ENCODE peak calls at places on chromosome 12, in eight cellular contexts. One of them, this sample, is unnamed.
A peak's percentile ranks its signal among the peaks of the same experiment; 100 is the strongest.

GRCh38 chr12:124747426-124748161 is 116.1 kb downstream of the SCARB1 start:
- DNase-seq in endothelial cell of umbilical vein: peak; percentile 25
- DNase-seq in left ventricle myocardium inferior: no peak
- DNase-seq in transverse colon: peak; percentile 42
- DNase-seq in Calu3: peak; percentile 76
- DNase-seq in cardiac fibroblast: peak; percentile 67
- DNase-seq in bronchial epithelial cell: peak; percentile 95
- DNase-seq in adrenal gland: no peak
- DNase-seq in this sample: peak; percentile 97

GRCh38 chr12:75781532-75782046 is 250.0 kb downstream of the PHLDA1 start:
- DNase-seq in left ventricle myocardium inferior: no peak
- DNase-seq in bronchial epithelial cell: peak; percentile 99
- DNase-seq in transverse colon: no peak
- DNase-seq in adrenal gland: no peak
- DNase-seq in endothelial cell of umbilical vein: peak; percentile 94
- DNase-seq in cardiac fibroblast: peak; percentile 96
- DNase-seq in Calu3: peak; percentile 26
- DNase-seq in this sample: peak; percentile 30

GRCh38 chr12:91179315-91179714 is 3.3 kb downstream of the DCN start:
- DNase-seq in left ventricle myocardium inferior: no peak
- DNase-seq in adrenal gland: no peak
- DNase-seq in endothelial cell of umbilical vein: no peak
- DNase-seq in bronchial epithelial cell: peak; percentile 32
- DNase-seq in cardiac fibroblast: peak; percentile 67
- DNase-seq in Calu3: no peak
- DNase-seq in transverse colon: no peak
- DNase-seq in this sample: peak; percentile 61

GRCh38 chr12:102618197-102618897 is 138.0 kb upstream of the IGF1 start:
- DNase-seq in adrenal gland: no peak
- DNase-seq in bronchial epithelial cell: no peak
- DNase-seq in Calu3: no peak
- DNase-seq in cardiac fibroblast: no peak
- DNase-seq in left ventricle myocardium inferior: no peak
- DNase-seq in transverse colon: no peak
- DNase-seq in endothelial cell of umbilical vein: no peak
- DNase-seq in this sample: no peak

GRCh38 chr12:76032043-76032981 is 736 bp upstream of the PHLDA1 start:
- DNase-seq in bronchial epithelial cell: peak; percentile 57
- DNase-seq in Calu3: peak; percentile 40
- DNase-seq in transverse colon: peak; percentile 30
- DNase-seq in cardiac fibroblast: peak; percentile 74
- DNase-seq in left ventricle myocardium inferior: peak; percentile 46
- DNase-seq in adrenal gland: peak; percentile 83
- DNase-seq in endothelial cell of umbilical vein: peak; percentile 74
- DNase-seq in this sample: peak; percentile 64

GRCh38 chr12:89383235-89384049 is 31.1 kb upstream of the DUSP6 start:
- DNase-seq in adrenal gland: no peak
- DNase-seq in Calu3: no peak
- DNase-seq in cardiac fibroblast: no peak
- DNase-seq in left ventricle myocardium inferior: no peak
- DNase-seq in endothelial cell of umbilical vein: peak; percentile 40
- DNase-seq in transverse colon: peak; percentile 23
- DNase-seq in bronchial epithelial cell: no peak
- DNase-seq in this sample: no peak

GRCh38 chr12:34297126-34297789 is 275.0 kb downstream of the ALG10 start:
- DNase-seq in adrenal gland: no peak
- DNase-seq in endothelial cell of umbilical vein: no peak
- DNase-seq in cardiac fibroblast: no peak
- DNase-seq in left ventricle myocardium inferior: no peak
- DNase-seq in transverse colon: no peak
- DNase-seq in bronchial epithelial cell: no peak
- DNase-seq in Calu3: no peak
- DNase-seq in this sample: no peak

GRCh38 chr12:113142173-113142885 is 6.8 kb upstream of the RASAL1 start:
- DNase-seq in transverse colon: peak; percentile 77
- DNase-seq in Calu3: peak; percentile 97
- DNase-seq in endothelial cell of umbilical vein: no peak
- DNase-seq in bronchial epithelial cell: no peak
- DNase-seq in cardiac fibroblast: no peak
- DNase-seq in adrenal gland: peak; percentile 78
- DNase-seq in left ventricle myocardium inferior: peak; percentile 44
- DNase-seq in this sample: no peak

GRCh38 chr12:89645434-89645833 is 63.2 kb downstream of the ATP2B1 start:
- DNase-seq in endothelial cell of umbilical vein: no peak
- DNase-seq in transverse colon: no peak
- DNase-seq in adrenal gland: no peak
- DNase-seq in cardiac fibroblast: no peak
- DNase-seq in left ventricle myocardium inferior: no peak
- DNase-seq in Calu3: no peak
- DNase-seq in bronchial epithelial cell: no peak
- DNase-seq in this sample: no peak

GRCh38 chr12:84046869-84047268 is 865.7 kb downstream of the SLC6A15 start:
- DNase-seq in Calu3: no peak
- DNase-seq in endothelial cell of umbilical vein: no peak
- DNase-seq in transverse colon: no peak
- DNase-seq in adrenal gland: no peak
- DNase-seq in left ventricle myocardium inferior: no peak
- DNase-seq in cardiac fibroblast: no peak
- DNase-seq in bronchial epithelial cell: no peak
- DNase-seq in this sample: no peak

DNA sequence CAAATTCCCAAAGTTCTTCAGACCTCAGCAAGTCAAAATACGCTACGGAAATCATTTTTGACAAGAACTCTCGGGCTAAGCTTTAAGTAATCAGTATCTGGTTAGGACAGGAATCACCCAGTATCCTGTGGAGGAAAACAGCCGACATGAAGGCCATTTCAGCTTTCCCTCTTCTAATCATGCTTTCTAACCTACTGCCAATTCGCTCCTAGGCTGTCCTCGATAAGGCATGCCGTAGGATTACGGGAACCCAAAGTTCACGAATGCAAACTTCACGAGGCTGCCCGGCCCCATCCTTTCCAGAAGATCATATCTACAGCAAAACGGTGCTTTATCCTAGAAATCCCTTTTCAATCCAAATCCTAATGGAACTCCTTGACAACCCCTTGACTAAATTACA is 81.9 kb upstream of the PTPRB start:
- DNase-seq in endothelial cell of umbilical vein: peak; percentile 78
- DNase-seq in left ventricle myocardium inferior: no peak
- DNase-seq in Calu3: no peak
- DNase-seq in adrenal gland: no peak
- DNase-seq in cardiac fibroblast: no peak
- DNase-seq in bronchial epithelial cell: no peak
- DNase-seq in transverse colon: no peak
- DNase-seq in this sample: no peak
- TF ChIP-seq CTCF in endothelial cell of umbilical vein: no peak
- TF ChIP-seq CTCF in left ventricle myocardium inferior: no peak
- TF ChIP-seq CTCF in Calu3: no peak
- TF ChIP-seq CTCF in adrenal gland: no peak
- TF ChIP-seq CTCF in cardiac fibroblast: no peak
- TF ChIP-seq CTCF in bronchial epithelial cell: no peak
- TF ChIP-seq CTCF in transverse colon: no peak
- TF ChIP-seq CTCF in this sample: no peak

DNA sequence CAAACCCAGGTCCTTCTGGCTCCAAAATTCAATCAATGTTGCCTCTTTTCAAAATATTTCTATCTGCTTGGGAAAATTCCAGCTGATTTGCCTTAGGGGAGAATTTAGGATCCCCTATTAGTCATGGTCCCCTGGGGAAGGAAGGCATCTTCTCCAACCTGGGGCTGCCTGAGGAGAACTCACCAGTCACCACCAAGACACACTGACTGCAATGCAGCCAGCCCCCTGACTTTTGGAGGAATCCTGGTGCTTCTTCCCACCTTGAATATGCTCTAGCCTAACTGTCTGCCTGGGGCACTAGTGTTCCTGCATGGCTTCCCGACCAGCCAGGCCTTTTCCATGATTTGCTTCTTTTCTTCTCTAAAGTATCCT is 71.8 kb upstream of the BCL2L14 start:
- DNase-seq in bronchial epithelial cell: no peak
- DNase-seq in Calu3: no peak
- DNase-seq in endothelial cell of umbilical vein: no peak
- DNase-seq in left ventricle myocardium inferior: no peak
- DNase-seq in adrenal gland: peak; percentile 14
- DNase-seq in transverse colon: no peak
- DNase-seq in cardiac fibroblast: no peak
- DNase-seq in this sample: no peak
- TF ChIP-seq CTCF in bronchial epithelial cell: no peak
- TF ChIP-seq CTCF in Calu3: no peak
- TF ChIP-seq CTCF in endothelial cell of umbilical vein: no peak
- TF ChIP-seq CTCF in left ventricle myocardium inferior: no peak
- TF ChIP-seq CTCF in adrenal gland: no peak
- TF ChIP-seq CTCF in transverse colon: no peak
- TF ChIP-seq CTCF in cardiac fibroblast: no peak
- TF ChIP-seq CTCF in this sample: no peak

GRCh38 chr12:127480775-127481314 is 786.1 kb upstream of the TMEM132C start:
- DNase-seq in bronchial epithelial cell: no peak
- DNase-seq in left ventricle myocardium inferior: no peak
- DNase-seq in endothelial cell of umbilical vein: no peak
- DNase-seq in Calu3: peak; percentile 28
- DNase-seq in adrenal gland: no peak
- DNase-seq in transverse colon: no peak
- DNase-seq in cardiac fibroblast: no peak
- DNase-seq in this sample: no peak

GRCh38 chr12:127489055-127489454 is 777.9 kb upstream of the TMEM132C start:
- DNase-seq in transverse colon: peak; percentile 30
- DNase-seq in cardiac fibroblast: no peak
- DNase-seq in bronchial epithelial cell: no peak
- DNase-seq in endothelial cell of umbilical vein: no peak
- DNase-seq in adrenal gland: no peak
- DNase-seq in Calu3: peak; percentile 49
- DNase-seq in left ventricle myocardium inferior: no peak
- DNase-seq in this sample: no peak

GRCh38 chr12:127482950-127483349 is 784.0 kb upstream of the TMEM132C start:
- DNase-seq in bronchial epithelial cell: no peak
- DNase-seq in Calu3: no peak
- DNase-seq in cardiac fibroblast: no peak
- DNase-seq in left ventricle myocardium inferior: no peak
- DNase-seq in transverse colon: no peak
- DNase-seq in endothelial cell of umbilical vein: no peak
- DNase-seq in adrenal gland: no peak
- DNase-seq in this sample: no peak

GRCh38 chr12:127487031-127487430 is 779.9 kb upstream of the TMEM132C start:
- DNase-seq in Calu3: no peak
- DNase-seq in endothelial cell of umbilical vein: no peak
- DNase-seq in adrenal gland: no peak
- DNase-seq in left ventricle myocardium inferior: no peak
- DNase-seq in transverse colon: no peak
- DNase-seq in bronchial epithelial cell: no peak
- DNase-seq in cardiac fibroblast: no peak
- DNase-seq in this sample: no peak

GRCh38 chr12:127485528-127485927 is 781.4 kb upstream of the TMEM132C start:
- DNase-seq in Calu3: peak; percentile 67
- DNase-seq in adrenal gland: no peak
- DNase-seq in endothelial cell of umbilical vein: no peak
- DNase-seq in left ventricle myocardium inferior: no peak
- DNase-seq in bronchial epithelial cell: peak; percentile 32
- DNase-seq in transverse colon: peak; percentile 13
- DNase-seq in cardiac fibroblast: no peak
- DNase-seq in this sample: peak; percentile 88
- TF ChIP-seq CTCF in Calu3: no peak
- TF ChIP-seq CTCF in adrenal gland: no peak
- TF ChIP-seq CTCF in endothelial cell of umbilical vein: no peak
- TF ChIP-seq CTCF in left ventricle myocardium inferior: no peak
- TF ChIP-seq CTCF in bronchial epithelial cell: no peak
- TF ChIP-seq CTCF in transverse colon: no peak
- TF ChIP-seq CTCF in cardiac fibroblast: peak; percentile 40
- TF ChIP-seq CTCF in this sample: peak; percentile 31

GRCh38 chr12:51482808-51483532 is 58.3 kb downstream of the SLC4A8 start:
- DNase-seq in Calu3: no peak
- DNase-seq in cardiac fibroblast: no peak
- DNase-seq in adrenal gland: no peak
- DNase-seq in left ventricle myocardium inferior: no peak
- DNase-seq in transverse colon: no peak
- DNase-seq in endothelial cell of umbilical vein: peak; percentile 39
- DNase-seq in bronchial epithelial cell: no peak
- DNase-seq in this sample: no peak
- TF ChIP-seq CTCF in Calu3: no peak
- TF ChIP-seq CTCF in cardiac fibroblast: no peak
- TF ChIP-seq CTCF in adrenal gland: no peak
- TF ChIP-seq CTCF in left ventricle myocardium inferior: no peak
- TF ChIP-seq CTCF in transverse colon: no peak
- TF ChIP-seq CTCF in endothelial cell of umbilical vein: no peak
- TF ChIP-seq CTCF in bronchial epithelial cell: no peak
- TF ChIP-seq CTCF in this sample: no peak

GRCh38 chr12:118271199-118271598 is 101.5 kb downstream of the TAOK3 start:
- DNase-seq in left ventricle myocardium inferior: no peak
- DNase-seq in Calu3: no peak
- DNase-seq in endothelial cell of umbilical vein: no peak
- DNase-seq in adrenal gland: no peak
- DNase-seq in bronchial epithelial cell: peak; percentile 35
- DNase-seq in cardiac fibroblast: no peak
- DNase-seq in transverse colon: no peak
- DNase-seq in this sample: no peak
- TF ChIP-seq CTCF in left ventricle myocardium inferior: no peak
- TF ChIP-seq CTCF in Calu3: no peak
- TF ChIP-seq CTCF in endothelial cell of umbilical vein: no peak
- TF ChIP-seq CTCF in adrenal gland: no peak
- TF ChIP-seq CTCF in bronchial epithelial cell: no peak
- TF ChIP-seq CTCF in cardiac fibroblast: no peak
- TF ChIP-seq CTCF in transverse colon: no peak
- TF ChIP-seq CTCF in this sample: no peak

DNA sequence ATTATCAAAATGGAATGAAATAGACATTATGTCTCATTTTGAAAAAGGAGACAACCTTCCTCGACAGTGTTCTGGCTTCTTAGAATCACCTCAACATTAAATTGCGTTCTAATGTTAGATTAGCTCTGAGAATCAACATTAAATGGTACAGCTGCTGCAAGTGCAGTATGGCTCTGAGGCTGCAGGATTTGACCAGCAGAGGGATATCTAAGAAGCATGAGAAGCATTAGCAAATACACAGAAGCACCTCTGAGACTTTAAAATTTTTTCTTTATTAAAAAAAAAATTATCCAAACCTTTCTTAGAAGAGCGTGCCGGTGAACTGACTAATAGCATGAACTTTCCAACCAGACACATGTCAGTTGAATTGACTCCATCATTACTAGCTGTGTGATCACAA is 253.4 kb upstream of the LRIG3 start:
- DNase-seq in left ventricle myocardium inferior: no peak
- DNase-seq in adrenal gland: no peak
- DNase-seq in bronchial epithelial cell: no peak
- DNase-seq in transverse colon: no peak
- DNase-seq in cardiac fibroblast: no peak
- DNase-seq in Calu3: no peak
- DNase-seq in endothelial cell of umbilical vein: no peak
- DNase-seq in this sample: no peak
- TF ChIP-seq CTCF in left ventricle myocardium inferior: no peak
- TF ChIP-seq CTCF in adrenal gland: no peak
- TF ChIP-seq CTCF in bronchial epithelial cell: no peak
- TF ChIP-seq CTCF in transverse colon: no peak
- TF ChIP-seq CTCF in cardiac fibroblast: peak; percentile 8
- TF ChIP-seq CTCF in Calu3: no peak
- TF ChIP-seq CTCF in endothelial cell of umbilical vein: no peak
- TF ChIP-seq CTCF in this sample: no peak

This sample was measured in MCF 10A.